ENCODE peak calls at places on chromosome 7, in eight cellular contexts. D is spleen, J is A549, I is thyroid gland, O is esophagus squamous epithelium, A is heart left ventricle, R is ovary, U is transverse colon. P is an unnamed sample. For H3K4me1, the result is how much of the 10 kb centered on the place peaks cover.

GRCh38 chr7:43443380-43443779 is 139.5 kb upstream of the STK17A start:
- DNase-seq in U (no peak), J (no peak), I (no peak), O (no peak), A (no peak), D (no peak), R (no peak), P (no peak)

GRCh38 chr7:92997144-92997543 is 120.6 kb downstream of the SAMD9 start:
- DNase-seq in D (no peak), O (no peak), J (no peak), I (no peak), U (no peak), R (no peak), A (no peak), P (no peak)

GRCh38 chr7:3754488-3755365 is 453.7 kb downstream of the SDK1 start:
- DNase-seq in A (no peak), R (peak), O (no peak), I (no peak), D (no peak), J (no peak), U (peak), P (peak)

GRCh38 chr7:47897831-47898230 is 50.4 kb downstream of the PKD1L1 start:
- DNase-seq in R (no peak), O (no peak), D (no peak), A (no peak), J (no peak), U (no peak), I (no peak), P (no peak)

GRCh38 chr7:73770860-73771665 is 993 bp upstream of the CLDN3 start:
- DNase-seq in A (no peak), U (no peak), D (no peak), J (no peak), O (no peak), I (peak), R (no peak), P (no peak)

GRCh38 chr7:121285066-121285667 is 43.6 kb upstream of the WNT16 start:
- DNase-seq in J (no peak), A (no peak), R (no peak), I (no peak), D (no peak), O (no peak), U (no peak), P (no peak)

GRCh38 chr7:92456241-92456640 is 9.0 kb downstream of the GATAD1 start:
- DNase-seq in A (no peak), R (no peak), I (no peak), D (no peak), O (no peak), J (no peak), U (no peak), P (no peak)

GRCh38 chr7:407706-408539 is 111.7 kb downstream of the PDGFA start:
- DNase-seq in U (no peak), I (no peak), D (peak), J (no peak), R (no peak), O (no peak), A (peak), P (no peak)

GRCh38 chr7:127897704-127898454 is 133.4 kb downstream of the LRRC4 start:
- DNase-seq in D (no peak), U (no peak), O (no peak), J (no peak), I (no peak), R (no peak), A (no peak), P (no peak)

GRCh38 chr7:74289018-74289659 is at the start of gene CLIP2:
- DNase-seq in J (peak), I (peak), R (peak), O (no peak), A (peak), U (peak), D (peak), P (peak)

GRCh38 chr7:80095545-80095944 is 39.1 kb upstream of the GNAI1 start:
- DNase-seq in I (no peak), O (no peak), R (no peak), J (no peak), A (no peak), D (no peak), U (no peak), P (no peak)

GRCh38 chr7:106367018-106367420 is 82.2 kb upstream of the NAMPT start:
- DNase-seq in U (no peak), O (no peak), D (peak), A (no peak), I (no peak), J (no peak), R (no peak), P (no peak)

GRCh38 chr7:19939746-19940145 is 166.3 kb upstream of the TMEM196 start:
- DNase-seq in A (no peak), R (no peak), J (no peak), U (no peak), I (no peak), D (no peak), O (no peak), P (no peak)

GRCh38 chr7:137873524-137873923 is 26.8 kb upstream of the DGKI start:
- DNase-seq in O (no peak), U (no peak), R (no peak), A (no peak), J (no peak), I (no peak), D (no peak), P (no peak)

GRCh38 chr7:30460246-30460633 is 18.3 kb downstream of the NOD1 start:
- DNase-seq in U (no peak), R (no peak), A (no peak), I (no peak), O (no peak), J (peak), D (no peak), P (no peak)

GRCh38 chr7:80380957-80381356 is 130.9 kb downstream of the GNAT3 start:
- DNase-seq in J (no peak), O (no peak), I (no peak), D (no peak), A (no peak), U (no peak), R (no peak), P (no peak)

GRCh38 chr7:77933394-77933793 is 134.8 kb downstream of the PHTF2 start:
- DNase-seq in O (no peak), I (no peak), J (peak), D (no peak), A (no peak), U (peak), R (no peak), P (no peak)

GRCh38 chr7:110432061-110432553 is 658.8 kb upstream of the LRRN3 start:
- DNase-seq in A (no peak), D (no peak), I (no peak), O (no peak), J (no peak), U (no peak), R (no peak), P (no peak)

GRCh38 chr7:123494193-123494796 is 40.1 kb downstream of the IQUB start:
- DNase-seq in A (no peak), J (peak), U (peak), O (no peak), R (no peak), D (no peak), I (peak), P (no peak)

GRCh38 chr7:116834815-116835533 is 27.4 kb upstream of the CAPZA2 start:
- DNase-seq in D (no peak), I (peak), O (no peak), U (peak), A (no peak), J (peak), R (no peak), P (no peak)

GRCh38 chr7:135620980-135621850 is 41.1 kb upstream of the STMP1 start:
- DNase-seq in O (no peak), J (peak), R (no peak), D (no peak), A (no peak), U (peak), I (peak), P (peak)

GRCh38 chr7:12771378-12771877 is 84.0 kb downstream of the ARL4A start:
- DNase-seq in J (no peak), U (peak), A (no peak), O (no peak), I (peak), D (no peak), R (no peak), P (no peak)

GRCh38 chr7:130494480-130494879 is 2.6 kb downstream of the MEST start:
- DNase-seq in J (no peak), R (no peak), I (no peak), A (no peak), U (no peak), O (no peak), D (no peak), P (no peak)

GRCh38 chr7:142104550-142105527 is 6.7 kb upstream of the MGAM2 start:
- DNase-seq in U (peak), J (peak), O (no peak), D (no peak), R (no peak), I (no peak), A (no peak), P (no peak)

GRCh38 chr7:41133700-41134099 is 569.2 kb downstream of the INHBA start:
- DNase-seq in U (no peak), D (no peak), R (no peak), J (no peak), A (no peak), O (no peak), I (no peak), P (no peak)

GRCh38 chr7:66837007-66837406 is 84.0 kb upstream of the TMEM248 start:
- DNase-seq in J (no peak), O (no peak), I (no peak), A (peak), R (no peak), U (peak), D (peak), P (no peak)

GRCh38 chr7:25312968-25313367 is 84.7 kb upstream of the NPVF start:
- DNase-seq in I (no peak), J (no peak), D (no peak), R (no peak), O (no peak), A (no peak), U (no peak), P (no peak)

GRCh38 chr7:42750142-42750541 is 161.7 kb downstream of the C7orf25 start:
- DNase-seq in D (no peak), R (no peak), A (no peak), U (no peak), O (no peak), J (no peak), I (no peak), P (no peak)

GRCh38 chr7:96920713-96921112 is 84.6 kb upstream of the DLX6 start:
- DNase-seq in J (no peak), U (no peak), R (no peak), A (no peak), I (no peak), O (no peak), D (no peak), P (no peak)

GRCh38 chr7:91941450-91941849 is 788 bp downstream of the AKAP9 start:
- DNase-seq in J (no peak), I (peak), A (no peak), D (no peak), R (no peak), O (no peak), U (peak), P (peak)

GRCh38 chr7:47283497-47284131 is 298.3 kb downstream of the TNS3 start:
- DNase-seq in D (no peak), R (no peak), J (peak), O (no peak), I (no peak), U (peak), A (peak), P (no peak)

GRCh38 chr7:141577043-141577839 is 26.0 kb downstream of the AGK start:
- DNase-seq in J (no peak), U (no peak), I (no peak), O (no peak), R (no peak), D (no peak), A (no peak), P (no peak)

GRCh38 chr7:6147627-6148026 is 116.5 kb downstream of the ANKRD61 start:
- DNase-seq in A (no peak), U (no peak), R (no peak), J (no peak), D (no peak), O (no peak), I (no peak), P (no peak)

GRCh38 chr7:92331508-92331907 is 85.7 kb downstream of the ANKIB1 start:
- DNase-seq in D (no peak), J (no peak), O (no peak), I (no peak), A (no peak), R (no peak), U (no peak), P (no peak)

GRCh38 chr7:90403174-90404113 is at the start of gene CLDN12:
- DNase-seq in O (peak), U (peak), A (peak), R (peak), I (peak), D (peak), J (peak), P (peak)

GRCh38 chr7:12728192-12728538 is 40.7 kb downstream of the ARL4A start:
- DNase-seq in U (no peak), D (no peak), J (no peak), O (no peak), A (no peak), I (no peak), R (no peak), P (no peak)

GRCh38 chr7:143126146-143126545 is 5.7 kb upstream of the PIP start:
- DNase-seq in A (no peak), I (no peak), D (no peak), O (no peak), R (no peak), J (peak), U (no peak), P (no peak)

GRCh38 chr7:44768663-44769361 is 20.2 kb downstream of the ZMIZ2 start:
- DNase-seq in J (no peak), A (no peak), D (no peak), O (no peak), U (no peak), R (no peak), I (no peak), P (no peak)

GRCh38 chr7:77989981-77990566 is 191.5 kb downstream of the PHTF2 start:
- DNase-seq in D (no peak), J (no peak), I (peak), A (no peak), U (peak), O (no peak), R (no peak), P (no peak)

GRCh38 chr7:22331704-22332103 is 25.2 kb downstream of the RAPGEF5 start:
- DNase-seq in J (no peak), R (no peak), A (no peak), U (no peak), D (no peak), I (no peak), O (no peak), P (no peak)

GRCh38 chr7:22330903-22331302 is 26.1 kb downstream of the RAPGEF5 start:
- DNase-seq in I (no peak), A (no peak), O (no peak), D (no peak), J (no peak), U (no peak), R (no peak), P (no peak)

GRCh38 chr7:22333680-22334141 is 23.2 kb downstream of the RAPGEF5 start:
- DNase-seq in A (no peak), D (no peak), R (no peak), U (peak), O (no peak), I (no peak), J (no peak), P (no peak)

GRCh38 chr7:22329816-22330524 is 27.0 kb downstream of the RAPGEF5 start:
- DNase-seq in U (peak), I (no peak), J (no peak), A (no peak), D (no peak), O (no peak), R (no peak), P (no peak)

GRCh38 chr7:22332481-22332880 is 24.5 kb downstream of the RAPGEF5 start:
- DNase-seq in I (no peak), A (no peak), J (no peak), R (no peak), D (no peak), U (no peak), O (no peak), P (no peak)
- H3K4me1 ChIP-seq in I (under half), A (under half), J (under half), R (under half), D (under half), U (under half), O (under half), P (under half)

GRCh38 chr7:151254316-151254715 is 5.8 kb upstream of the SMARCD3 start:
- DNase-seq in A (peak), D (no peak), I (no peak), J (no peak), R (no peak), U (no peak), O (no peak), P (no peak)

GRCh38 chr7:151252961-151253691 is 4.6 kb upstream of the SMARCD3 start:
- DNase-seq in U (no peak), A (peak), D (no peak), O (no peak), R (peak), J (no peak), I (no peak), P (no peak)

GRCh38 chr7:151251328-151251925 is 2.9 kb upstream of the SMARCD3 start:
- DNase-seq in I (peak), J (peak), U (peak), A (no peak), D (no peak), O (no peak), R (peak), P (no peak)

GRCh38 chr7:151250181-151251095 is 1.9 kb upstream of the SMARCD3 start:
- DNase-seq in J (no peak), D (no peak), O (no peak), U (no peak), R (peak), A (peak), I (no peak), P (no peak)

GRCh38 chr7:151251926-151252835 is 3.7 kb upstream of the SMARCD3 start:
- DNase-seq in A (peak), U (peak), R (peak), D (no peak), O (no peak), I (peak), J (peak), P (no peak)
- TF ChIP-seq POLR2A in A (no peak), U (no peak), R (peak), D (no peak), O (no peak), I (peak), J (peak), P (no peak)

DNA sequence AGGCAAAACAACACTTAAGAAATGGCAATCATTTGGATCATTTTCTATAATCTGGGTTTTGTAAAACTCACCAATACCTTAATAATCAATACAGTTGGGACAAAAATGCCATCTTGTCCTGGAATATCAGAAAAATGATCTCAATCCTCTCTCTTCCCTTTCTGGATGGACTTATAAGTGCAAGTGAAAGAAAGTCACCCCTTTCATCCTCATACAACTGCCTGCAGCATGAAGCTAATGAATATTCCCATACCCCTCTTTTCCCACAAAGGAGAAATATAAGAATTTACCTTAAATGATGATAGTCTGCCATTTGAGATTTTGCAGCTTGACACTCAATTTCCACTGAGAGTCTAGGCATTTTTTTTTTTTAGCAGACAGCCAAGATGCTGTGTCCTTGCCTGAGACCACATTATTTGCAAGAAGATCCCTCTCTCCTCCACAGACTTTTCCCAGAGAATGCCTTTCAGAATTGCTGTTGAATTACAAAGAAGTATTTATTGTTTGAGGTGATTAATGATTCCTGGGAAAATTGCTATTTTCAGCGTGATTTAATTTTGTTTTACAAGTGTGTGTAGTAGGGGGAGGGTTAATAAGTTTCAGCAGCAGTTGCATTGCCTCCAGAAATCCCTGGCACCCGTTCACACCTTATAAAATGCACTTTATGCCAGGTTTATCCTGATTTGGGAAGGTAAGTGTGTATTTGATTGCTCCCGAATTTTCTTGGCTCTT is 3.8 kb downstream of the HOXA4 start:
- DNase-seq in D (no peak), R (no peak), U (no peak), A (no peak), O (no peak), J (no peak), I (no peak), P (peak)
- H3K4me1 ChIP-seq in D (under half), R (under half), U (half or more), A (under half), O (under half), J (under half), I (under half), P (under half)

DNA sequence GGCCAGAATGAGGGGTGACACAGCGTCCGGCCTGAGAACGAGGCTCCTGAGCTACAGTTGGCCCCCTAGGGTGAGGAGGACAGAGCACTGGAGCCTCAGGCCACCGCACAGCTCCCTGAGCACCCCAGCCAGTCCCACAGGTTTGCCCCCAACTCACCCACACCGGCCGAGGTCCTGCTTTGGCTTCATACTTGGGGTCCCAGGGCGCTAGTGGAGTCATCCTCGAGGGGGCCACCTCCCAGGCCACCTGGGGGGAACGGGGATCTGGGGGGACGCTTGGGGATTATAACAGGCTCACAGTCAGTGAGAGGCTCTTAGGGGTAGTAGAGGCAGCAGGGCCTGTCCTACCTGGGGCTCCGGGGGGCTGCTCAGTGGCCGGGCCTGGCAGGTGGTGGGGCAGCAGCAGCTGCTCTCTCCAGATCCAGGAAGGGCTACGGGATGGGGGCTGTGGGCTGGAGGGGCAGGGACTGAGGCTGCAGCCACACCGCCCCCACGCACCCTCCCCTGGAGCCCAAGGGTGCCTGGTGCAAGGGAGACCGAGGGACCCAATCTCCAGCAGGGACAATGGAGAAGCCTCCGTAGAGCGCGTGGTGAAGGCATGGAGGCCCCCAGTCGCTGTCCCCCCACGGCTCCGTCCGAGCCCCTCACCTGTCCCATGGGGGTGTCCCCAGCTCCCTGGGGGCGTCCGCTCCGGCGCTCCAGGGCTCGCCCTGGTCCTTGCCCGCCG is 588 bp downstream of the SAP25 start:
- DNase-seq in A (peak), D (peak), R (no peak), O (no peak), J (no peak), I (no peak), U (no peak), P (no peak)
- TF ChIP-seq POLR2A in A (no peak), D (no peak), R (no peak), O (no peak), J (no peak), I (no peak), U (no peak), P (no peak)

P was measured in breast epithelium.